ENCODE peak calls at places on chromosomes 5 and 9, in seven cellular contexts. S, I, B, P, M, D and H are unnamed samples.
A peak's percentile ranks its signal among the peaks of the same experiment; 100 is the strongest.

GRCh38 chr5:68226564-68227073 is 11.1 kb downstream of the PIK3R1 start:
- DNase-seq in P (no peak), I (no peak), S (no peak), B (no peak), M (no peak), D (no peak), H (no peak)

GRCh38 chr9:20135119-20135697 is 346.4 kb upstream of the SLC24A2 start:
- DNase-seq in S (no peak), B (no peak), D (no peak), M (no peak), P (no peak), I (no peak), H (no peak)

GRCh38 chr9:114501786-114502682 is 3.2 kb downstream of the WHRN start:
- DNase-seq in D (no peak), S (no peak), M (no peak), I (peak; percentile 30), B (peak; percentile 43), P (no peak), H (no peak)

GRCh38 chr9:135126480-135127187 is 39.2 kb downstream of the OLFM1 start:
- DNase-seq in S (no peak), D (no peak), B (no peak), I (peak; percentile 75), P (no peak), M (no peak), H (no peak)

GRCh38 chr5:87245451-87245850 is 22.2 kb upstream of the RASA1 start:
- DNase-seq in S (no peak), B (no peak), P (no peak), D (no peak), M (no peak), I (no peak), H (no peak)

GRCh38 chr9:35940474-35941467 is 17.2 kb downstream of the OR2S2 start:
- DNase-seq in S (no peak), D (peak; percentile 11), P (no peak), B (peak; percentile 83), I (no peak), M (peak; percentile 56), H (no peak)

GRCh38 chr9:137069508-137070071 is 767 bp downstream of the SAPCD2 start:
- DNase-seq in I (no peak), M (no peak), B (peak; percentile 12), P (no peak), D (no peak), S (peak; percentile 65), H (peak; percentile 60)

GRCh38 chr9:5764130-5764868 is 68.6 kb downstream of the ERMP1 start:
- DNase-seq in S (no peak), B (peak; percentile 94), P (no peak), I (no peak), M (no peak), D (no peak), H (no peak)

GRCh38 chr9:129623331-129623730 is 2.4 kb upstream of the C9orf50 start:
- DNase-seq in I (no peak), P (no peak), B (no peak), D (no peak), S (no peak), M (no peak), H (peak; percentile 60)

GRCh38 chr5:107483196-107483595 is 187.5 kb downstream of the EFNA5 start:
- DNase-seq in P (no peak), D (no peak), I (no peak), M (no peak), S (no peak), B (no peak), H (no peak)

GRCh38 chr9:1721219-1721618 is 293.9 kb upstream of the SMARCA2 start:
- DNase-seq in B (no peak), S (no peak), P (no peak), D (no peak), M (no peak), I (no peak), H (no peak)

GRCh38 chr9:95937131-95937530 is 61.6 kb downstream of the ERCC6L2 start:
- DNase-seq in P (no peak), M (no peak), B (no peak), I (no peak), S (no peak), D (no peak), H (no peak)

GRCh38 chr9:128218518-128219389 is 15.6 kb downstream of the DNM1 start:
- DNase-seq in D (peak; percentile 89), S (peak; percentile 98), B (peak; percentile 96), P (peak; percentile 97), I (peak; percentile 97), M (peak; percentile 91), H (peak; percentile 99)

GRCh38 chr9:111069233-111069632 is 31.0 kb upstream of the LPAR1 start:
- DNase-seq in I (no peak), D (no peak), S (no peak), P (no peak), M (no peak), B (no peak), H (no peak)

GRCh38 chr9:87763286-87763685 is 37.4 kb downstream of the CTSL start:
- DNase-seq in P (no peak), D (no peak), B (no peak), M (no peak), S (no peak), I (no peak), H (no peak)

GRCh38 chr9:127384901-127385300 is 12.1 kb upstream of the SLC2A8 start:
- DNase-seq in I (no peak), B (no peak), P (peak; percentile 59), D (no peak), M (no peak), S (peak; percentile 40), H (no peak)

GRCh38 chr9:92312887-92313623 is 12.1 kb downstream of the NOL8 start:
- DNase-seq in I (no peak), M (no peak), D (no peak), B (no peak), S (no peak), P (no peak), H (no peak)

GRCh38 chr5:171336486-171337206 is 27.6 kb downstream of the TLX3 start:
- DNase-seq in M (no peak), I (peak; percentile 70), P (no peak), B (peak; percentile 55), D (no peak), S (no peak), H (no peak)

GRCh38 chr5:68369436-68370125 is 154.0 kb downstream of the PIK3R1 start:
- DNase-seq in M (peak; percentile 52), D (no peak), I (no peak), P (no peak), B (peak; percentile 91), S (no peak), H (no peak)

GRCh38 chr5:17150498-17150897 is 66.9 kb upstream of the BASP1 start:
- DNase-seq in B (no peak), I (no peak), D (no peak), M (no peak), S (no peak), P (no peak), H (no peak)

GRCh38 chr5:9551567-9551966 is 5.7 kb upstream of the SEMA5A start:
- DNase-seq in B (no peak), I (no peak), M (no peak), S (no peak), P (no peak), D (no peak), H (no peak)

GRCh38 chr5:15601274-15601673 is 101.3 kb downstream of the FBXL7 start:
- DNase-seq in S (no peak), M (no peak), I (no peak), B (no peak), D (no peak), P (no peak), H (no peak)

DNA sequence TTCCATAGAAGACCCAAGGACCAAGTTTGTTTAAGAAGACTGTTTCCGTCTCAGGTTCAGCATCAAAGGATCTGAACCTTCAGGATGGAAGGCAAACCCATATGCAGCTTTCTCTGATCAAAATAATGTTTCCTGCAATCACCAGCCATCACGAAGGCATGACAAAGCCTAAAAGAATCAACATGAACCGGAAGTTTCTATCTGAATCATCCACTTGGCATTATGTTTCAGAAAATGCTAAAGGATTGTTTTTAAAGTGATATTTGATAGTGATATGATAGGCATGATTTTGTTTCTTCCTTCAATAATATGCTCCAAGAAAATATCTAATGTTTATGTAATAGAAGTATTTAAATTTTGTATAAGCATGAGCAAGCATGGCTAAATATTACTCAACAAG is 219.6 kb downstream of the PLK2 start:
- DNase-seq in I (peak; percentile 53), S (no peak), P (no peak), B (no peak), D (no peak), M (no peak), H (no peak)
- H3K27ac ChIP-seq in I (peak overlapping the region; percentile 40), S (peak overlapping the region; percentile 21), P (no peak overlapping the region), B (no peak overlapping the region), D (no peak overlapping the region), M (no peak overlapping the region), H (no peak overlapping the region)

DNA sequence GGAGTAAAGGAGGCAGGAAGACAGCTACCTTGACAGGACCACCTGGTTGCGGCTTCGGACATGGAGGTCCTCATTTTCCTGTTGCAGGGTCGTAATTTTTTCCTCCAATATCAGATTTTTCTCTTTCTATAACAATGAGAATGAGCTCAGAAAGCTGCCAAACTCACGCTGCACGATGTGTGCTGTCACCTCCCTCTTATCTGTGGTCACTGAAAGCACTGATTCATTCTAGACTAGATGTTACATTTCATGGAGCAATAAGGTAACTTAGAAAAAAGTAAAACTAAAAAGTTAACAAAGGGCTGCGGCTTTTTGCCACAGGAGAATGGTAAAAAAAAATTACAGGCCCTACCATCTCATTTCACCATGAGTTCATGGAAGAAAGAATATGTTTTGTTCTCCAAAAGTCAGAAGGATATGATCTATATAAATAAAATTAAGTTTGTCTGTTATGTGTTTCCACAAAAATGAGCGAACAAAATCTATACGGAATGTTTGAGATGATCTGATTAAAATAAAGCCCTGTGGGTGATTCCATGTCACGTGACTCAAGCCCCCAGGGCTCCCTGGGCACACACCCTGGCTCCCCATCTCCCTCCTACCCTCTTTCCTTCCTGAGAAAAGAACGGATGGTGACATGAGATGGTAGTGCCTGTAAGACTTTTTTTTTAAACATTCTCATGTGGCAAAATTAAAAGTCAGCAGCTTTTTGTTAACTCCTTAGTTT is 26.9 kb upstream of the ANXA6 start:
- DNase-seq in M (no peak), I (no peak), B (no peak), S (no peak), D (no peak), P (no peak), H (peak; percentile 40)
- H3K27ac ChIP-seq in M (no peak overlapping the region), I (no peak overlapping the region), B (no peak overlapping the region), S (no peak overlapping the region), D (no peak overlapping the region), P (no peak overlapping the region), H (peak overlapping the region; percentile 41)

DNA sequence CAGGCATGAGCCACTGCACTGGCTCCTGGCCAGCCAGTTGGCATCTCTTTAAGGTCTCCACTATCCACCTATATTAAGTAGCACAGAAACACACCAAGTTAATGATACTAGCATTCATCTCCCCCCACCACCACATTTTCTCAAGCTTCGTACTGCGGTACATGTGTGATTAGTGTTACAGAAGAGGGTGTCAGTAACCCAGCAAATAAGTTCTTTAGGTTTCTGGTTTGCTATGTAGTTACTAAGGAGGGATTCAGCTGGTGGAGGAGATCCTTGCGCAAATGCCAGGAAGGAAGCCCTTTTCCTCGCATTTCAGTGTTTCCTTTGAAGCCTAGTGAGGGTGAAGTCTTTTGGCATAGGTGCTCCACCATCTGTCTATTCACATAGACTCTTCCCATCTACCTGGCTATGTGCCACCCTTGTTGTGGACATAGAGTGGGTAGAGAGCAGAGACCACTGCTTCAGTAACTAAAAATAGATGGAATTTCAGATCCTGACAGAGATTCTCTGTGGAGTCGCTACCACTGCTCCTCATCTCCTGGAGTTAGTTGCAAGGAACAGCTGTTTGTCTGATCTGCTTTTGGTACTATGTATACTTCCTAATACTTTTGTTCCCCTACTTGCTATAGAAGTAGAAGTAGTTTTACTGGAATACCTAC is 16.7 kb downstream of the UBE2D2 start:
- DNase-seq in D (no peak), S (no peak), P (no peak), I (no peak), M (no peak), B (no peak), H (peak; percentile 34)
- H3K27ac ChIP-seq in D (peak overlapping the region; percentile 61), S (no peak overlapping the region), P (no peak overlapping the region), I (no peak overlapping the region), M (peak overlapping the region; percentile 56), B (peak overlapping the region; percentile 97), H (no peak overlapping the region)

GRCh38 chr5:35319231-35320002 is 89.1 kb upstream of the PRLR start:
- DNase-seq in B (peak; percentile 88), S (no peak), D (no peak), M (no peak), I (no peak), P (peak; percentile 78), H (peak; percentile 73)
- H3K27ac ChIP-seq in B (peak overlapping the region; percentile 82), S (no peak overlapping the region), D (no peak overlapping the region), M (no peak overlapping the region), I (no peak overlapping the region), P (no peak overlapping the region), H (no peak overlapping the region)